ENCODE peak calls at places on chromosome 1, in six cellular contexts. One of them, this sample, is unnamed.

GRCh38 chr1:183417691-183418491 is at the start of gene NMNAT2:
- DNase-seq in breast epithelium: no peak
- DNase-seq in naive thymus-derived CD4-positive, alpha-beta T cell: no peak
- DNase-seq in IMR-90: peak; percentile 25
- DNase-seq in right cardiac atrium: peak; percentile 64
- DNase-seq in GM23248: peak; percentile 50
- DNase-seq in this sample: peak; percentile 53

GRCh38 chr1:21759182-21759581 is 23.8 kb downstream of the USP48 start:
- DNase-seq in breast epithelium: no peak
- DNase-seq in naive thymus-derived CD4-positive, alpha-beta T cell: no peak
- DNase-seq in IMR-90: no peak
- DNase-seq in right cardiac atrium: no peak
- DNase-seq in GM23248: no peak
- DNase-seq in this sample: no peak

GRCh38 chr1:66276229-66276628 is 257.7 kb upstream of the SGIP1 start:
- DNase-seq in breast epithelium: no peak
- DNase-seq in naive thymus-derived CD4-positive, alpha-beta T cell: no peak
- DNase-seq in IMR-90: no peak
- DNase-seq in right cardiac atrium: no peak
- DNase-seq in GM23248: no peak
- DNase-seq in this sample: no peak

GRCh38 chr1:153353226-153353947 is 4.3 kb upstream of the S100A9 start:
- DNase-seq in breast epithelium: peak; percentile 12
- DNase-seq in naive thymus-derived CD4-positive, alpha-beta T cell: no peak
- DNase-seq in IMR-90: no peak
- DNase-seq in right cardiac atrium: no peak
- DNase-seq in GM23248: peak; percentile 23
- DNase-seq in this sample: peak; percentile 87

GRCh38 chr1:247746391-247746935 is 1.5 kb downstream of the OR14A2 start:
- DNase-seq in breast epithelium: no peak
- DNase-seq in naive thymus-derived CD4-positive, alpha-beta T cell: no peak
- DNase-seq in IMR-90: peak; percentile 16
- DNase-seq in right cardiac atrium: no peak
- DNase-seq in GM23248: no peak
- DNase-seq in this sample: no peak

GRCh38 chr1:92480200-92480812 is 6.4 kb downstream of the GFI1 start:
- DNase-seq in breast epithelium: no peak
- DNase-seq in naive thymus-derived CD4-positive, alpha-beta T cell: no peak
- DNase-seq in IMR-90: no peak
- DNase-seq in right cardiac atrium: no peak
- DNase-seq in GM23248: peak; percentile 8
- DNase-seq in this sample: no peak

GRCh38 chr1:203491664-203492485 is 2.1 kb upstream of the OPTC start:
- DNase-seq in breast epithelium: no peak
- DNase-seq in naive thymus-derived CD4-positive, alpha-beta T cell: no peak
- DNase-seq in IMR-90: no peak
- DNase-seq in right cardiac atrium: no peak
- DNase-seq in GM23248: no peak
- DNase-seq in this sample: peak; percentile 97

GRCh38 chr1:28860332-28861073 is 48.5 kb downstream of the OPRD1 start:
- DNase-seq in breast epithelium: no peak
- DNase-seq in naive thymus-derived CD4-positive, alpha-beta T cell: no peak
- DNase-seq in IMR-90: no peak
- DNase-seq in right cardiac atrium: no peak
- DNase-seq in GM23248: peak; percentile 33
- DNase-seq in this sample: peak; percentile 66

GRCh38 chr1:39639333-39640130 is at the start of gene HEYL:
- DNase-seq in breast epithelium: no peak
- DNase-seq in naive thymus-derived CD4-positive, alpha-beta T cell: peak; percentile 38
- DNase-seq in IMR-90: peak; percentile 19
- DNase-seq in right cardiac atrium: peak; percentile 94
- DNase-seq in GM23248: peak; percentile 59
- DNase-seq in this sample: peak; percentile 91

DNA sequence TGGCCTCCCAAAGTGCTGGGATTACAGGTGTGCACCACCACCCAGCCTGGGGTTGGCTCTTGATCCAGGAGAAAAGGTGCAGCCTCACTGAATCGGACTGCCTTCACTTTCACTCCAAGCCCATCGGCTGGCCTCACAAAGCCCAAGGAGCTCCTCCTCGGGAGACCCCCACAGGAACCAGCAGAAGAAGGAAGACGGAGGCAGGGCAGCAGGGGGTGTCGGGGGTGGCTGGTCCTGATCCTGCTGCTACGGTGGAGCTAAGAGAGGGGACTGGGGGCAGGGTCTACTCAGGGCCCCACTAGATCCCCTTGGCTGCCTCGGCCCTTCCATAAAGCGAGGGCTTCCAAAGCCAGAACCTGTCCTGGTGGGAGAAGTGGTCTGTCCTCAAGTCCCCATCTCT is 93.9 kb downstream of the STUM start:
- DNase-seq in breast epithelium: no peak
- DNase-seq in naive thymus-derived CD4-positive, alpha-beta T cell: no peak
- DNase-seq in IMR-90: no peak
- DNase-seq in right cardiac atrium: peak; percentile 17
- DNase-seq in GM23248: no peak
- DNase-seq in this sample: no peak
- H3K27ac ChIP-seq in breast epithelium: peak overlapping the region; percentile 51
- H3K27ac ChIP-seq in naive thymus-derived CD4-positive, alpha-beta T cell: peak overlapping the region; percentile 69
- H3K27ac ChIP-seq in IMR-90: no peak overlapping the region
- H3K27ac ChIP-seq in right cardiac atrium: no peak overlapping the region
- H3K27ac ChIP-seq in GM23248: no peak overlapping the region
- H3K27ac ChIP-seq in this sample: no peak overlapping the region

GRCh38 chr1:19815801-19816736 is 986 bp upstream of the RNF186 start:
- DNase-seq in breast epithelium: no peak
- DNase-seq in naive thymus-derived CD4-positive, alpha-beta T cell: no peak
- DNase-seq in IMR-90: no peak
- DNase-seq in right cardiac atrium: no peak
- DNase-seq in GM23248: no peak
- DNase-seq in this sample: no peak
- H3K9me3 ChIP-seq in breast epithelium: no peaks in the 10 kb centered on the region
- H3K9me3 ChIP-seq in naive thymus-derived CD4-positive, alpha-beta T cell: no peaks in the 10 kb centered on the region
- H3K9me3 ChIP-seq in IMR-90: no peaks in the 10 kb centered on the region
- H3K9me3 ChIP-seq in right cardiac atrium: no peaks in the 10 kb centered on the region
- H3K9me3 ChIP-seq in GM23248: no peaks in the 10 kb centered on the region
- H3K9me3 ChIP-seq in this sample: no peaks in the 10 kb centered on the region

GRCh38 chr1:175818929-175819328 is 75.5 kb upstream of the TNR start:
- DNase-seq in breast epithelium: no peak
- DNase-seq in naive thymus-derived CD4-positive, alpha-beta T cell: no peak
- DNase-seq in IMR-90: no peak
- DNase-seq in right cardiac atrium: no peak
- DNase-seq in GM23248: no peak
- DNase-seq in this sample: no peak
- H3K27ac ChIP-seq in breast epithelium: no peak overlapping the region
- H3K27ac ChIP-seq in naive thymus-derived CD4-positive, alpha-beta T cell: no peak overlapping the region
- H3K27ac ChIP-seq in IMR-90: no peak overlapping the region
- H3K27ac ChIP-seq in right cardiac atrium: no peak overlapping the region
- H3K27ac ChIP-seq in GM23248: no peak overlapping the region
- H3K27ac ChIP-seq in this sample: no peak overlapping the region

GRCh38 chr1:45016090-45016697 is 4.1 kb downstream of the UROD start:
- DNase-seq in breast epithelium: no peak
- DNase-seq in naive thymus-derived CD4-positive, alpha-beta T cell: no peak
- DNase-seq in IMR-90: no peak
- DNase-seq in right cardiac atrium: no peak
- DNase-seq in GM23248: no peak
- DNase-seq in this sample: no peak
- H3K9me3 ChIP-seq in breast epithelium: no peaks in the 10 kb centered on the region
- H3K9me3 ChIP-seq in naive thymus-derived CD4-positive, alpha-beta T cell: no peaks in the 10 kb centered on the region
- H3K9me3 ChIP-seq in IMR-90: no peaks in the 10 kb centered on the region
- H3K9me3 ChIP-seq in right cardiac atrium: no peaks in the 10 kb centered on the region
- H3K9me3 ChIP-seq in GM23248: no peaks in the 10 kb centered on the region
- H3K9me3 ChIP-seq in this sample: no peaks in the 10 kb centered on the region

DNA sequence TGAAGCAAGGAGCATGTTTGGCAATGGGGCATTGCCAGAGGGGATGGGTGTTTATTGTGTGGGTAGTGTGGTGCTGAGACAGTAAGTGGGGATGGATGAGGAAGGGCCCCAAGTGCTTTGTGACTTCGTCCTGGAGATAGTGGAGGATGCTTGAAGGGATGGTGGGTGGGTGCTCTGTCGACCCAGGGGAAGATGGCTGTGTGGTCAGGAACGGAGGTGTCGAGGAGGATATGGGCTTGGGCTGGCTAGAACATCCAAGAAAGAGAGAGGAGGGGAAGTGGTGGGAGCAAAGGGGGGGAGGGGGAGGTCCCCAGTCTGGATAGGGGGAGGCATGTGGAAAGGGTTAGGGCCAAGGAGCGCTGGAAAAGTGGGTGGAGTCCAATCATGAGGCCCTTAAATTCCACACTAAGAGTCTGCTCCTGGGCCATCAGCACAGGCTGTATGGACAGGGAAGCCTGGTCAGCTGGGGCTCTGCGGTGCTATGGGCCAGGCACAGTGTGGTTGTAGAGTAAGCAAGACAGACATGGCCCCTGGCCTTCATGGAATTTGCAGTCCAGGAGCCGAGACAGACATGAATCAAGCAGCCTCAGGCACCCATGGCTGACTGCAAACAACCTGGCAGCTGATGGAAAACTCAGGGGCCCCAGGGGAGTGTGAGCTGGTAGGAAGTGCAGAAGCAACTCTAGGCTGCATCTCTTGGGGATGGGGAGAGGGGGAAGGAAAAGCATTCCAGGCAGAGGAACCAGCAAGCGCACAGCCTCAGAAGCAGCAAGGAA is 36.3 kb downstream of the EDN2 start:
- DNase-seq in breast epithelium: no peak
- DNase-seq in naive thymus-derived CD4-positive, alpha-beta T cell: no peak
- DNase-seq in IMR-90: no peak
- DNase-seq in right cardiac atrium: no peak
- DNase-seq in GM23248: peak; percentile 48
- DNase-seq in this sample: no peak
- H3K27ac ChIP-seq in breast epithelium: peak overlapping the region; percentile 52
- H3K27ac ChIP-seq in naive thymus-derived CD4-positive, alpha-beta T cell: no peak overlapping the region
- H3K27ac ChIP-seq in IMR-90: no peak overlapping the region
- H3K27ac ChIP-seq in right cardiac atrium: no peak overlapping the region
- H3K27ac ChIP-seq in GM23248: no peak overlapping the region
- H3K27ac ChIP-seq in this sample: no peak overlapping the region

DNA sequence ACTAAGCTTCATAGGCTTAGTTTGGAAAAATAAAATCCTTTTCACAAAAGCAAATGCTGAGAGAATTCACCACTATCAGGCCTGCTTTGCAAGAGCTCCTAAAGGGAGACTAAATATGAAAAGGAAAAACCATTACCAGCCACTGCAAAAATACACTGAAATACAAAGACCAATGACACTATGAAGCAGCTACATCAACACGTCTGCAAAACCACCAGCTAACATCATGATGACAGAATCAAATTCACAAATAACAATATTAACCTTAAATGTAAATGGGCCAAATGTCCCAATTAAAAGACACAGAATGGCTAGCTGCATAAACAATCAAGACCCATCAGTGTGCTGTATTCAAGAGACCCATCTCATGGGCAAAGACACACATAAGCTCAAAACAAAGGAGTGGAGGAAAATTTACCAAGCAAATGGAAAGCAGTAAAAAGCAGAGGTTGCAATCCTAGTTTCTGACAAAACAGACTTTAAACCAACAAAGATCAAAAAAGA is 28.8 kb downstream of the AKT3 start:
- DNase-seq in breast epithelium: no peak
- DNase-seq in naive thymus-derived CD4-positive, alpha-beta T cell: no peak
- DNase-seq in IMR-90: no peak
- DNase-seq in right cardiac atrium: no peak
- DNase-seq in GM23248: no peak
- DNase-seq in this sample: no peak
- H3K9me3 ChIP-seq in breast epithelium: peaks cover 23% of the 10 kb centered on the region
- H3K9me3 ChIP-seq in naive thymus-derived CD4-positive, alpha-beta T cell: peaks cover 6% of the 10 kb centered on the region
- H3K9me3 ChIP-seq in IMR-90: peaks cover 4% of the 10 kb centered on the region
- H3K9me3 ChIP-seq in right cardiac atrium: no peaks in the 10 kb centered on the region
- H3K9me3 ChIP-seq in GM23248: peaks cover 3% of the 10 kb centered on the region
- H3K9me3 ChIP-seq in this sample: peaks cover 5% of the 10 kb centered on the region

DNA sequence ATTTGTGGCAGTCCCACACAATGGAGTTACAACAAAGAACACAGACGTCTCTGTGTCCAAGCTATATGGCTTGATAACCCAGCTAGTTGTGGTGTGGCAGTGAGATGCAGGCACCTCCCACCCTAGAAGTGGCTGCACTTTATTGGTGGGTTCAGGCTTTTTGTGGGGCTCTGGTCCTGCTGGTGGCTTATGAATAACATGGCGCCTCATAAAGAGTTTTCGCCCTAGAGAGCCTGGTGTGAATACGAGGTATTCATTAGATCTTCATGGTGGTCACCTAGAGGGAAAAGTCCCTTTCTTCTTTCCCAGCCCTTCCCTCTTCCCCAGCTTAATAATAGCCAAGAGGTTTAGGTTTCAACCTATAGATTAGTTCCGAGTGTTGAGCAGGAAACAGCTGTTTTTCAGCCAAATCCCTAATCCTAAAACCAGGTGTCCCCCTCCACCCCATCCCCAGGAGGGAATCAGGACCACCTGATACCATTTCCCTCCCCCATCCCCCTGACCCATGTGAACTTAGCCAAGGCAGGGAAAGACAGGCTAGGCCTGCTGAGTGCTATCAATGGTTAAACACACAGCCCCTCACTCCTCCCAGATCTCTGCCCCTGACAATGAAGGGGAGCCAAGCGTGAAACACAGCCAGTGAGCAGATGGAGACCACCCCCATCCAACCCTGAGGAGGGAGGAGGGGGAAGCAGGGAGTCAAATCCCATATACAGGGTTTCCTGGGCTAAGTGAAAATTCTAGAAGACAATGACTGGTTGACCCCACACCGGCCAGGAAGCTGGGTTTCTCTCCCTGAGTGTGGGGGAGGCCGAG is 58.2 kb downstream of the NFASC start:
- DNase-seq in breast epithelium: no peak
- DNase-seq in naive thymus-derived CD4-positive, alpha-beta T cell: no peak
- DNase-seq in IMR-90: no peak
- DNase-seq in right cardiac atrium: no peak
- DNase-seq in GM23248: no peak
- DNase-seq in this sample: peak; percentile 97
- H3K27ac ChIP-seq in breast epithelium: no peak overlapping the region
- H3K27ac ChIP-seq in naive thymus-derived CD4-positive, alpha-beta T cell: no peak overlapping the region
- H3K27ac ChIP-seq in IMR-90: no peak overlapping the region
- H3K27ac ChIP-seq in right cardiac atrium: no peak overlapping the region
- H3K27ac ChIP-seq in GM23248: no peak overlapping the region
- H3K27ac ChIP-seq in this sample: peak overlapping the region; percentile 93

GRCh38 chr1:49319426-49319963 is 542.8 kb upstream of the BEND5 start:
- DNase-seq in breast epithelium: no peak
- DNase-seq in naive thymus-derived CD4-positive, alpha-beta T cell: no peak
- DNase-seq in IMR-90: no peak
- DNase-seq in right cardiac atrium: no peak
- DNase-seq in GM23248: no peak
- DNase-seq in this sample: no peak
- H3K9me3 ChIP-seq in breast epithelium: no peaks in the 10 kb centered on the region
- H3K9me3 ChIP-seq in naive thymus-derived CD4-positive, alpha-beta T cell: no peaks in the 10 kb centered on the region
- H3K9me3 ChIP-seq in IMR-90: no peaks in the 10 kb centered on the region
- H3K9me3 ChIP-seq in right cardiac atrium: no peaks in the 10 kb centered on the region
- H3K9me3 ChIP-seq in GM23248: no peaks in the 10 kb centered on the region
- H3K9me3 ChIP-seq in this sample: no peaks in the 10 kb centered on the region

GRCh38 chr1:17293681-17294415 is 14.1 kb upstream of the PADI4 start:
- DNase-seq in breast epithelium: no peak
- DNase-seq in naive thymus-derived CD4-positive, alpha-beta T cell: no peak
- DNase-seq in IMR-90: no peak
- DNase-seq in right cardiac atrium: no peak
- DNase-seq in GM23248: no peak
- DNase-seq in this sample: no peak
- H3K27ac ChIP-seq in breast epithelium: no peak overlapping the region
- H3K27ac ChIP-seq in naive thymus-derived CD4-positive, alpha-beta T cell: no peak overlapping the region
- H3K27ac ChIP-seq in IMR-90: no peak overlapping the region
- H3K27ac ChIP-seq in right cardiac atrium: no peak overlapping the region
- H3K27ac ChIP-seq in GM23248: no peak overlapping the region
- H3K27ac ChIP-seq in this sample: no peak overlapping the region